ENCODE peak calls at places on chromosome 4, in seven cellular contexts. P, U, E, A, I, T and W are unnamed samples.

GRCh38 chr4:170388255-170388654 is 298.5 kb upstream of the AADAT start:
- DNase-seq in P (peak), I (peak), A (no peak), T (no peak), E (no peak), U (no peak), W (no peak)

GRCh38 chr4:81746071-81746470 is 274.4 kb upstream of the RASGEF1B start:
- DNase-seq in U (no peak), I (no peak), E (no peak), A (no peak), P (no peak), T (no peak), W (no peak)

GRCh38 chr4:139458999-139459398 is 5.1 kb downstream of the RAB33B start:
- DNase-seq in I (no peak), A (no peak), U (no peak), E (no peak), T (no peak), P (no peak), W (no peak)

GRCh38 chr4:170047774-170048354 is 21.7 kb upstream of the MFAP3L start:
- DNase-seq in A (peak), I (no peak), U (peak), T (no peak), E (peak), P (peak), W (peak)

GRCh38 chr4:112855058-112855457 is 194.4 kb upstream of the ANK2 start:
- DNase-seq in P (no peak), I (no peak), E (no peak), T (no peak), A (no peak), U (no peak), W (peak)

GRCh38 chr4:3402409-3403103 is 39.2 kb upstream of the HGFAC start:
- DNase-seq in I (no peak), E (no peak), A (no peak), T (no peak), U (no peak), P (peak), W (no peak)

GRCh38 chr4:42596918-42597317 is 60.0 kb downstream of the ATP8A1 start:
- DNase-seq in I (no peak), U (no peak), T (no peak), P (no peak), E (no peak), A (no peak), W (no peak)

GRCh38 chr4:6059375-6059805 is 41.2 kb upstream of the C4orf50 start:
- DNase-seq in A (no peak), T (no peak), U (no peak), P (no peak), I (no peak), E (no peak), W (no peak)

GRCh38 chr4:8765631-8766590 is 105.7 kb downstream of the HMX1 start:
- DNase-seq in E (no peak), A (no peak), P (no peak), U (no peak), T (no peak), I (no peak), W (no peak)